ENCODE peak calls at places on chromosomes 12 and 14, in four cellular contexts. W is IMR-90, K is H9, J is H1. H is an unnamed sample.

GRCh38 chr12:20601668-20602280 is 93.4 kb upstream of the SLCO1C1 start:
- DNase-seq in W (peak), K (no peak), J (no peak), H (peak)

GRCh38 chr14:100526632-100527031 is 60.6 kb downstream of the BEGAIN start:
- DNase-seq in W (peak), K (no peak), J (no peak), H (no peak)

GRCh38 chr12:85468356-85469157 is 188.5 kb downstream of the ALX1 start:
- DNase-seq in W (peak), K (peak), J (peak), H (peak)

GRCh38 chr14:75453817-75454434 is 26.1 kb downstream of the JDP2 start:
- DNase-seq in W (no peak), K (no peak), J (no peak), H (peak)

GRCh38 chr12:65016881-65017650 is 104.0 kb downstream of the WIF1 start:
- DNase-seq in W (no peak), K (no peak), J (no peak), H (no peak)

GRCh38 chr12:128814411-128815261 is 9.1 kb downstream of the SLC15A4 start:
- DNase-seq in W (no peak), K (no peak), J (no peak), H (no peak)

GRCh38 chr12:96811083-96811482 is 96.0 kb upstream of the NEDD1 start:
- DNase-seq in W (peak), K (no peak), J (no peak), H (peak)

GRCh38 chr14:100062602-100063001 is 2.6 kb upstream of the EVL start:
- DNase-seq in W (no peak), K (no peak), J (no peak), H (no peak)

GRCh38 chr14:103223818-103224352 is 100.6 kb downstream of the TNFAIP2 start:
- DNase-seq in W (no peak), K (no peak), J (no peak), H (no peak)

GRCh38 chr14:91545946-91546716 is 36.0 kb upstream of the PPP4R3A start:
- DNase-seq in W (no peak), K (no peak), J (no peak), H (no peak)

GRCh38 chr14:25677111-25677510 is 627.2 kb upstream of the STXBP6 start:
- DNase-seq in W (no peak), K (no peak), J (no peak), H (no peak)

GRCh38 chr14:99378782-99379214 is 101.9 kb downstream of the SETD3 start:
- DNase-seq in W (peak), K (no peak), J (no peak), H (no peak)

GRCh38 chr12:52139579-52140062 is 52.2 kb downstream of the KRT80 start:
- DNase-seq in W (peak), K (peak), J (peak), H (peak)

GRCh38 chr14:101257551-101257950 is 303.7 kb upstream of the DIO3 start:
- DNase-seq in W (no peak), K (no peak), J (no peak), H (no peak)

GRCh38 chr14:68241862-68242490 is 422.4 kb downstream of the RAD51B start:
- DNase-seq in W (no peak), K (no peak), J (no peak), H (no peak)

GRCh38 chr14:100147181-100147631 is 12.2 kb downstream of the DEGS2 start:
- DNase-seq in W (no peak), K (no peak), J (no peak), H (no peak)

GRCh38 chr14:39807271-39807670 is 375.0 kb upstream of the FBXO33 start:
- DNase-seq in W (no peak), K (no peak), J (no peak), H (no peak)

GRCh38 chr12:110247340-110248095 is 33.5 kb upstream of the ATP2A2 start:
- DNase-seq in W (no peak), K (no peak), J (no peak), H (no peak)

DNA sequence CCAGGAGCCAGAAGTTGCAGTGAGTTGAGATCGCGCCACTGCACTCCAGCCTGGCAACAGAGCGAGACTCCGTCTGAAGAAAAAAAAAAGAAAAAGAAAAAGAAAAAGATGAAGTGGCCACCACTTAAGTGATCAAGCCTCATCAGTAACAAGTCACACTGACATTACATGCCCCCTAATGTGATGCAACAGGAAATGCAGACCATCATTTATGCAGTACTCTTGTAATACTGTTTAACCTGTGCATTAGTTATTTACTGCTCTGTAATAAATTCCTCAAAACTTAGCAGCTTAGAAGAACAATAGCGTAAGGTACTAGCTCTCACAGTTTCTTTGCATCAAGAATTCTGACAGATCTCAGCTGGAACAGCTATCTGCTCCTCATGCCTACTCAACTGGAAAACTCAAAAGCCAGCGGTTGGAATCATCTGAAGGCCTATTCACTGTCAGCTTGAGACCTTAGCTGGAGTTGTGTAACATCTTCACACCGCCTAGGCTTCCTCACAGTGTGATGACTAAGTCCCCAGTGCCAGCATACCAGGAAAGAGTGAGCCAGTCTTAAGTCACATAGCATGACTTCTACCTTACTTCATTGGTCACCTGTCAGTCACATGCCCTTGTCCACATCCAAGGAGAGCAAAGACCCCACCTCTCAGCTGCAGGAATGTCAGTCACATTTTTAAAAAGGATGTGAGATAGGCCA is 31.5 kb downstream of the EPS8 start:
- DNase-seq in W (peak), K (no peak), J (no peak), H (peak)
- H3K56ac ChIP-seq in W (no peak), K (no peak), J (no peak), H (no peak)

GRCh38 chr12:67645126-67645525 is 3.4 kb upstream of the DYRK2 start:
- DNase-seq in W (no peak), K (no peak), J (no peak), H (no peak)

GRCh38 chr12:67645571-67645970 is 3.0 kb upstream of the DYRK2 start:
- DNase-seq in W (peak), K (no peak), J (no peak), H (no peak)

GRCh38 chr12:67638694-67639093 is 9.9 kb upstream of the DYRK2 start:
- DNase-seq in W (no peak), K (no peak), J (no peak), H (no peak)

GRCh38 chr12:67637718-67638117 is 10.8 kb upstream of the DYRK2 start:
- DNase-seq in W (no peak), K (no peak), J (no peak), H (no peak)

DNA sequence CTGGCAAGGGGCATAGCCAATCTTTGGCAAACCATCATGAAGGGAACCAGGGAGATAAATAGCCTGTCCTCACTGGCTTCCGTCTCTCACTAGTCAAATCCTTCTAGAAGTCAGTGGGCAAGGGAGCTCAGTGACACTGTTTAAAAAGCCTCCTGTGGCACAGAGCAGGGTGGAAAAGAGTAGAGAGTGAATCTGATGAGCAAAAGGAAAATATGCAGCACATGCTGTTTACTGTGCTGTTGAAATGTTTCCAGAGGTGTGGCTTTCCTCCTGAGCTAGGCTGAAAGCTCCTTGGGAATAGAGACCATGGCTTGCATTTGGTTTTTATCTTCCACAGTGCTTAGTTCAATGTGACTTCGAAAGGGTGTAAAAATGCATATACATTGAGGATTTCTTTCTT is 7.7 kb upstream of the DYRK2 start:
- DNase-seq in W (no peak), K (no peak), J (no peak), H (no peak)
- H2BK120ac ChIP-seq in W (no peak), K (no peak), J (no peak), H (no peak)

GRCh38 chr14:65833256-65833880 is 420.8 kb downstream of the FUT8 start:
- DNase-seq in W (no peak), K (no peak), J (no peak), H (no peak)

GRCh38 chr14:65834051-65834450 is 421.5 kb downstream of the FUT8 start:
- DNase-seq in W (no peak), K (no peak), J (no peak), H (no peak)

GRCh38 chr14:65835501-65835900 is 423.0 kb downstream of the FUT8 start:
- DNase-seq in W (no peak), K (no peak), J (no peak), H (no peak)

GRCh38 chr14:65832431-65833253 is 420.1 kb downstream of the FUT8 start:
- DNase-seq in W (peak), K (no peak), J (no peak), H (peak)

DNA sequence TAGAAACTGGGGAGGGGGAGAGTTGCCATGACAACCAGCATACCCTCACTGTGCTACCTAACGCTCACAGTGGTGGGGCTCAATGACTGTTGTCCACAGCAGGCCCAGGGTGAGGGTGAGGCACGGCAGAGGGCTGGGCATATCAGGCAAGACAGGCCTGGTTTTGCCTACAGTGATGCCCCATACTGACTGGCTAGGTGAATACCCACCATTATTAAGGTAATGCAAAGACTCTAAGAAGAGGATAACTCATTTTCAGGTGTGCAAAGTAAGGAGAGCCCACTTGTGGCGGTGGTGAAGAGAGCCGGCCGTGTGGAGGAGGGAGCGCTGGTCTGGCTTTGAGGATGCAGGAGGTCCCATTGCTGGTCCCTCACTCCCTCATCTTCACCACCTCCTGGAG is 422.3 kb downstream of the FUT8 start:
- DNase-seq in W (no peak), K (no peak), J (no peak), H (no peak)
- H4K8ac ChIP-seq in W (no peak), K (no peak), J (no peak), H (no peak)

GRCh38 chr12:29447285-29447975 is 50.1 kb downstream of the OVCH1 start:
- DNase-seq in W (no peak), K (no peak), J (no peak), H (no peak)
- H3K56ac ChIP-seq in W (no peak), K (no peak), J (no peak), H (no peak)

GRCh38 chr14:52706724-52707706 is at the start of gene PSMC6:
- DNase-seq in W (peak), K (peak), J (peak), H (peak)
- H2BK120ac ChIP-seq in W (peak), K (no peak), J (no peak), H (no peak)

DNA sequence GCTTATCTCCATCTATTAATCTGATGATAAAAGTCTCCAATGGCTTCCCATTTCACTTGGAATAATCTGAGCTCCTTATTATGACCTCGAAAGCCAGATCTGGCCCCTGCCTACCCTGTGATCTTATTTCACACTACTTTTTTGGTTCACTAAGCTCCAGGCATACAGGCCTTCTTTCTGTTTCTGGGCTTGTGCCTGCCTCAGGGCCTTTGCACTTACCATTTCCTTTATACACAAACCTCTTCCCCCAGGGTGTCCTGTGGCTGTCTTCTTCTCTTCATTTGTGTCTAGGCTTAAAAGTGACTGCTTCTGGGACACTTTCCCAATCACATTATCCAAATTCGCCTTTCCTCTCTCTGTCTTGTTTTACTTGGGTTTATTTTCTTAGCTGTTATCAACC is 478.8 kb downstream of the LRIG3 start:
- DNase-seq in W (no peak), K (no peak), J (no peak), H (no peak)
- H4K8ac ChIP-seq in W (no peak), K (no peak), J (no peak), H (no peak)

DNA sequence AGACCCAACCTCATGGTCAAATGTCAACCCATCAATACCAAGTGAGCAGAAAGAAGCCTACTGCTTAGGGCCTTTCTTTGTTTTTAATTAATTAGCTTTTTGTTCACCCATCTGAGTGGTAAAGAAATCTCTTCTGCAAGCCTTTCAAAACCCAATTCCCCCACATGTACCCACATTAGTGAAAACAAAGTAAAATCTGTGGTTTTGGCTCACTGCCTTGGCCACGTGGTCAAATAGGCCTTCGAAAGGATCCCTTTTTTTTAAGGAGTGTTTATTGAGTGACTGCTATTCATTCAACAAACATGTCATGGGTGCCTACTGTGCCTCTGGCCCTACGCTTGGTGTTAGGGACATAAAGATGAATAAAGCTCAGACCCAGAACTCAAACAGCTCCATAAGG is 160.1 kb downstream of the NUAK1 start:
- DNase-seq in W (no peak), K (no peak), J (no peak), H (no peak)
- H3K56ac ChIP-seq in W (no peak), K (no peak), J (no peak), H (no peak)

GRCh38 chr14:70662816-70663215 is 21.1 kb downstream of the TTC9 start:
- DNase-seq in W (no peak), K (no peak), J (no peak), H (no peak)

GRCh38 chr14:70664698-70665447 is 23.2 kb downstream of the TTC9 start:
- DNase-seq in W (no peak), K (no peak), J (no peak), H (no peak)

GRCh38 chr14:70663707-70664179 is 22.0 kb downstream of the TTC9 start:
- DNase-seq in W (peak), K (no peak), J (no peak), H (no peak)

GRCh38 chr14:70666364-70666691 is 24.6 kb downstream of the TTC9 start:
- DNase-seq in W (no peak), K (no peak), J (no peak), H (no peak)

GRCh38 chr14:70665448-70666363 is 24.0 kb downstream of the TTC9 start:
- DNase-seq in W (no peak), K (no peak), J (no peak), H (peak)
- H2BK120ac ChIP-seq in W (peak), K (no peak), J (no peak), H (no peak)

DNA sequence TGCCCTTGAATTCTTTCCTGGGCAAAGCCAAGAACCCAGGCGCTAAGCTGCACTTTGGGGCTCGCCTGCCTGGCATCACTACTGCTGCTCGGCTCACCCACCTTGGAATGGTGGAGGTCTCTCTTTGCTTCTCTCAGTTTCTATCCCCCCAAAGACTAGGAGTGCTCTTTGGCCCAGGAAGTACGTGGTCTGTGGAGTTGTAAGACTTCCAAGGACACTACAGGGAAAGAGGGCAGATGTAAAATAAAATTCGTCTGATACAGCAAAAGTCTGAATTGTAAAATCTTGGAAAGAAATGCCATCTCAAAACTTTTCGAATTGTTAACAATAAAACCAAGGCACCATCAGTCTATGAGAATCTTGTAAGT is 52.5 kb upstream of the MAP1LC3B2 start:
- DNase-seq in W (no peak), K (no peak), J (no peak), H (no peak)
- H4K8ac ChIP-seq in W (no peak), K (no peak), J (no peak), H (no peak)

H was measured in mesendoderm.